ENCODE peak calls at places on chromosome 19, in six cellular contexts. One of them, this sample, is unnamed.

GRCh38 chr19:10760268-10760944 is 42.5 kb downstream of the DNM2 start:
- DNase-seq in stimulated activated CD8-positive, alpha-beta memory T cell treated with anti-CD3 and anti-CD28 coated beads, Interleukin-2, amount 100 ng/mL, for 1 hour: no peak
- DNase-seq in heart left ventricle: peak
- DNase-seq in adrenal gland: no peak
- DNase-seq in NCI-H2171: peak
- DNase-seq in activated CD4-positive, CD25-positive, alpha-beta regulatory T cell: no peak
- DNase-seq in this sample: no peak

GRCh38 chr19:5687360-5688198 is 2.5 kb upstream of the RPL36 start:
- DNase-seq in stimulated activated CD8-positive, alpha-beta memory T cell treated with anti-CD3 and anti-CD28 coated beads, Interleukin-2, amount 100 ng/mL, for 1 hour: no peak
- DNase-seq in heart left ventricle: no peak
- DNase-seq in adrenal gland: no peak
- DNase-seq in NCI-H2171: no peak
- DNase-seq in activated CD4-positive, CD25-positive, alpha-beta regulatory T cell: no peak
- DNase-seq in this sample: no peak

GRCh38 chr19:40581531-40581930 is 4.9 kb downstream of the SHKBP1 start:
- DNase-seq in stimulated activated CD8-positive, alpha-beta memory T cell treated with anti-CD3 and anti-CD28 coated beads, Interleukin-2, amount 100 ng/mL, for 1 hour: no peak
- DNase-seq in heart left ventricle: no peak
- DNase-seq in adrenal gland: no peak
- DNase-seq in NCI-H2171: no peak
- DNase-seq in activated CD4-positive, CD25-positive, alpha-beta regulatory T cell: no peak
- DNase-seq in this sample: no peak

GRCh38 chr19:42115219-42115618 is 17.0 kb downstream of the POU2F2 start:
- DNase-seq in stimulated activated CD8-positive, alpha-beta memory T cell treated with anti-CD3 and anti-CD28 coated beads, Interleukin-2, amount 100 ng/mL, for 1 hour: no peak
- DNase-seq in heart left ventricle: no peak
- DNase-seq in adrenal gland: no peak
- DNase-seq in NCI-H2171: no peak
- DNase-seq in activated CD4-positive, CD25-positive, alpha-beta regulatory T cell: no peak
- DNase-seq in this sample: no peak

GRCh38 chr19:16814526-16815100 is 14.6 kb upstream of the SIN3B start:
- DNase-seq in stimulated activated CD8-positive, alpha-beta memory T cell treated with anti-CD3 and anti-CD28 coated beads, Interleukin-2, amount 100 ng/mL, for 1 hour: no peak
- DNase-seq in heart left ventricle: no peak
- DNase-seq in adrenal gland: no peak
- DNase-seq in NCI-H2171: no peak
- DNase-seq in activated CD4-positive, CD25-positive, alpha-beta regulatory T cell: no peak
- DNase-seq in this sample: no peak

GRCh38 chr19:3625996-3626472 is 556 bp downstream of the CACTIN start:
- DNase-seq in stimulated activated CD8-positive, alpha-beta memory T cell treated with anti-CD3 and anti-CD28 coated beads, Interleukin-2, amount 100 ng/mL, for 1 hour: no peak
- DNase-seq in heart left ventricle: no peak
- DNase-seq in adrenal gland: no peak
- DNase-seq in NCI-H2171: no peak
- DNase-seq in activated CD4-positive, CD25-positive, alpha-beta regulatory T cell: no peak
- DNase-seq in this sample: no peak

GRCh38 chr19:38990949-38991697 is 15.6 kb upstream of the FBXO17 start:
- DNase-seq in stimulated activated CD8-positive, alpha-beta memory T cell treated with anti-CD3 and anti-CD28 coated beads, Interleukin-2, amount 100 ng/mL, for 1 hour: no peak
- DNase-seq in heart left ventricle: no peak
- DNase-seq in adrenal gland: peak
- DNase-seq in NCI-H2171: no peak
- DNase-seq in activated CD4-positive, CD25-positive, alpha-beta regulatory T cell: no peak
- DNase-seq in this sample: no peak

GRCh38 chr19:11964496-11964857 is 363 bp upstream of the ZNF763 start:
- DNase-seq in stimulated activated CD8-positive, alpha-beta memory T cell treated with anti-CD3 and anti-CD28 coated beads, Interleukin-2, amount 100 ng/mL, for 1 hour: no peak
- DNase-seq in heart left ventricle: peak
- DNase-seq in adrenal gland: peak
- DNase-seq in NCI-H2171: no peak
- DNase-seq in activated CD4-positive, CD25-positive, alpha-beta regulatory T cell: no peak
- DNase-seq in this sample: no peak

GRCh38 chr19:19602713-19603320 is 15.7 kb downstream of the PBX4 start:
- DNase-seq in stimulated activated CD8-positive, alpha-beta memory T cell treated with anti-CD3 and anti-CD28 coated beads, Interleukin-2, amount 100 ng/mL, for 1 hour: no peak
- DNase-seq in heart left ventricle: no peak
- DNase-seq in adrenal gland: no peak
- DNase-seq in NCI-H2171: no peak
- DNase-seq in activated CD4-positive, CD25-positive, alpha-beta regulatory T cell: no peak
- DNase-seq in this sample: no peak

GRCh38 chr19:17834350-17835181 is 13.2 kb downstream of the JAK3 start:
- DNase-seq in stimulated activated CD8-positive, alpha-beta memory T cell treated with anti-CD3 and anti-CD28 coated beads, Interleukin-2, amount 100 ng/mL, for 1 hour: no peak
- DNase-seq in heart left ventricle: no peak
- DNase-seq in adrenal gland: no peak
- DNase-seq in NCI-H2171: no peak
- DNase-seq in activated CD4-positive, CD25-positive, alpha-beta regulatory T cell: no peak
- DNase-seq in this sample: no peak

GRCh38 chr19:46209051-46209450 is 20.5 kb upstream of the IGFL1 start:
- DNase-seq in stimulated activated CD8-positive, alpha-beta memory T cell treated with anti-CD3 and anti-CD28 coated beads, Interleukin-2, amount 100 ng/mL, for 1 hour: no peak
- DNase-seq in heart left ventricle: no peak
- DNase-seq in adrenal gland: no peak
- DNase-seq in NCI-H2171: no peak
- DNase-seq in activated CD4-positive, CD25-positive, alpha-beta regulatory T cell: no peak
- DNase-seq in this sample: no peak